ENCODE peak calls at places on chromosome 3, in nine cellular contexts. G is NCI-H1092 treated with DMSO at 0.1 percent for 48 hours; B is Daoy; Z is fibroblast of lung; U is endothelial cell; I is cardiac muscle cell; P is B cell; S is CD4-positive, alpha-beta T cell; O is left ventricle myocardium inferior. J is an unnamed sample.

GRCh38 chr3:113629941-113630340 is 66.5 kb downstream of the USF3 start:
- DNase-seq in S (no peak), I (no peak), U (no peak), G (peak; percentile 24), Z (no peak), O (no peak), B (no peak), P (no peak), J (no peak)

GRCh38 chr3:79028916-79029315 is 738.9 kb downstream of the ROBO1 start:
- DNase-seq in B (no peak), P (no peak), I (no peak), S (no peak), Z (no peak), G (no peak), U (no peak), O (no peak), J (no peak)

GRCh38 chr3:126005951-126006350 is 37.0 kb downstream of the ROPN1B start:
- DNase-seq in S (no peak), U (no peak), Z (no peak), P (no peak), G (no peak), O (no peak), B (no peak), I (peak; percentile 59), J (no peak)

GRCh38 chr3:65888980-65889706 is 149.6 kb downstream of the MAGI1 start:
- DNase-seq in I (no peak), U (no peak), P (no peak), G (no peak), Z (peak; percentile 96), B (peak; percentile 42), S (no peak), O (no peak), J (no peak)

GRCh38 chr3:183188895-183189462 is 26.4 kb upstream of the LAMP3 start:
- DNase-seq in Z (no peak), B (peak; percentile 36), U (peak; percentile 63), G (no peak), P (no peak), O (peak; percentile 28), S (peak; percentile 36), I (peak; percentile 45), J (peak; percentile 32)

GRCh38 chr3:74614133-74614967 is at the start of gene CNTN3:
- DNase-seq in G (peak; percentile 14), U (peak; percentile 52), P (peak; percentile 22), Z (peak; percentile 37), S (no peak), B (peak; percentile 20), O (peak; percentile 21), I (peak; percentile 81), J (no peak)

GRCh38 chr3:187027531-187027936 is 97.2 kb downstream of the ST6GAL1 start:
- DNase-seq in G (no peak), Z (no peak), B (no peak), S (peak; percentile 79), P (no peak), O (no peak), U (no peak), I (no peak), J (no peak)

GRCh38 chr3:10331320-10331719 is 10.4 kb upstream of the SEC13 start:
- DNase-seq in U (no peak), Z (no peak), P (no peak), G (no peak), S (no peak), B (no peak), I (no peak), O (no peak), J (no peak)

GRCh38 chr3:182248349-182248880 is 536.7 kb downstream of the SOX2 start:
- DNase-seq in G (no peak), B (peak; percentile 5), S (no peak), O (no peak), U (no peak), Z (no peak), P (no peak), I (no peak), J (no peak)

GRCh38 chr3:115512565-115513410 is 110.5 kb upstream of the GAP43 start:
- DNase-seq in Z (peak; percentile 63), S (no peak), B (peak; percentile 52), I (peak; percentile 76), G (peak; percentile 76), O (peak; percentile 17), P (no peak), U (peak; percentile 56), J (peak; percentile 50)

GRCh38 chr3:35617370-35617769 is 22.0 kb upstream of the ARPP21 start:
- DNase-seq in G (no peak), Z (no peak), S (no peak), O (no peak), B (no peak), I (no peak), P (no peak), U (no peak), J (no peak)

GRCh38 chr3:174439621-174440349 is 419.3 kb upstream of the NAALADL2 start:
- DNase-seq in S (no peak), O (no peak), G (peak; percentile 51), B (peak; percentile 90), Z (peak; percentile 99), P (no peak), U (peak; percentile 4), I (no peak), J (peak; percentile 63)

GRCh38 chr3:69646287-69647067 is 92.8 kb upstream of the MITF start:
- DNase-seq in B (no peak), U (no peak), S (no peak), G (no peak), O (no peak), I (no peak), Z (no peak), P (no peak), J (no peak)

GRCh38 chr3:186092360-186093070 is 16.4 kb downstream of the ETV5 start:
- DNase-seq in G (no peak), S (no peak), B (no peak), P (no peak), I (no peak), O (no peak), Z (no peak), U (no peak), J (no peak)

GRCh38 chr3:138047596-138048195 is 37.7 kb downstream of the CLDN18 start:
- DNase-seq in S (no peak), B (no peak), G (no peak), O (no peak), P (no peak), I (no peak), Z (no peak), U (no peak), J (no peak)

GRCh38 chr3:157469571-157470294 is 33.1 kb downstream of the PTX3 start:
- DNase-seq in B (no peak), I (no peak), P (no peak), Z (no peak), G (no peak), O (no peak), U (no peak), S (no peak), J (no peak)

GRCh38 chr3:67045711-67046465 is 47.8 kb downstream of the KBTBD8 start:
- DNase-seq in I (no peak), B (no peak), S (no peak), O (no peak), Z (no peak), G (no peak), P (no peak), U (no peak), J (no peak)

GRCh38 chr3:155254445-155254844 is 39.0 kb downstream of the STRIT1 start:
- DNase-seq in B (no peak), U (no peak), S (no peak), G (no peak), P (no peak), I (no peak), Z (no peak), O (no peak), J (no peak)

GRCh38 chr3:115217678-115218451 is 70.8 kb upstream of the ZBTB20 start:
- DNase-seq in U (peak; percentile 64), G (peak; percentile 73), I (peak; percentile 67), Z (peak; percentile 80), S (no peak), O (no peak), B (peak; percentile 79), P (no peak), J (peak; percentile 73)

GRCh38 chr3:38646630-38647029 is 2.9 kb downstream of the SCN5A start:
- DNase-seq in B (peak; percentile 59), Z (peak; percentile 36), I (no peak), U (peak; percentile 45), P (peak; percentile 10), O (no peak), G (no peak), S (no peak), J (peak; percentile 13)

GRCh38 chr3:42118762-42119361 is 27.7 kb downstream of the TRAK1 start:
- DNase-seq in P (peak; percentile 40), S (no peak), U (peak; percentile 40), I (peak; percentile 52), Z (peak; percentile 47), O (no peak), B (peak; percentile 62), G (peak; percentile 4), J (peak; percentile 56)

GRCh38 chr3:196339493-196340254 is 1.5 kb upstream of the TM4SF19 start:
- DNase-seq in O (no peak), B (peak; percentile 87), P (no peak), I (no peak), G (no peak), Z (peak; percentile 67), S (no peak), U (no peak), J (no peak)

GRCh38 chr3:61600195-61600594 is 38.8 kb downstream of the PTPRG start:
- DNase-seq in O (no peak), Z (no peak), B (no peak), U (no peak), I (no peak), S (no peak), P (no peak), G (no peak), J (no peak)

GRCh38 chr3:32082727-32083126 is 23.7 kb upstream of the GPD1L start:
- DNase-seq in I (no peak), U (no peak), Z (peak; percentile 81), G (no peak), B (no peak), S (no peak), O (no peak), P (no peak), J (no peak)

GRCh38 chr3:4943553-4943952 is 35.7 kb upstream of the BHLHE40 start:
- DNase-seq in B (no peak), P (no peak), Z (no peak), O (no peak), G (no peak), I (no peak), S (no peak), U (peak; percentile 9), J (no peak)

GRCh38 chr3:82145742-82146141 is 384.3 kb upstream of the GBE1 start:
- DNase-seq in S (no peak), P (no peak), G (no peak), Z (no peak), O (no peak), U (no peak), B (no peak), I (no peak), J (no peak)